ENCODE peak calls at places on chromosomes 5 and 9, in nine cellular contexts. T, K, X, V, Y, B, H, D and W are unnamed samples.

GRCh38 chr5:2996248-2996647 is 244.8 kb upstream of the IRX2 start:
- DNase-seq in T (no peak), K (no peak), X (no peak), V (no peak), Y (no peak), B (no peak), H (no peak), D (no peak), W (no peak)

GRCh38 chr5:142881727-142882126 is 111.5 kb downstream of the ARHGAP26 start:
- DNase-seq in T (no peak), K (peak), X (no peak), V (no peak), Y (no peak), B (no peak), H (no peak), D (no peak), W (no peak)

GRCh38 chr5:111143910-111144309 is 51.8 kb downstream of the WDR36 start:
- DNase-seq in T (no peak), K (no peak), X (no peak), V (no peak), Y (peak), B (no peak), H (no peak), D (no peak), W (no peak)

GRCh38 chr5:73189816-73190451 is 16.9 kb downstream of the TMEM174 start:
- DNase-seq in T (peak), K (peak), X (no peak), V (no peak), Y (no peak), B (no peak), H (no peak), D (no peak), W (no peak)

GRCh38 chr9:91417602-91418218 is 5.9 kb downstream of the NFIL3 start:
- DNase-seq in T (no peak), K (no peak), X (no peak), V (no peak), Y (no peak), B (no peak), H (no peak), D (no peak), W (no peak)

GRCh38 chr9:5361326-5362005 is 21.8 kb upstream of the RLN1 start:
- DNase-seq in T (no peak), K (peak), X (no peak), V (no peak), Y (no peak), B (no peak), H (no peak), D (no peak), W (no peak)

GRCh38 chr9:93268551-93269314 is 84.8 kb downstream of the WNK2 start:
- DNase-seq in T (peak), K (no peak), X (peak), V (peak), Y (peak), B (no peak), H (no peak), D (no peak), W (no peak)

GRCh38 chr5:43981556-43981955 is 378.6 kb downstream of the NNT start:
- DNase-seq in T (no peak), K (peak), X (no peak), V (no peak), Y (no peak), B (no peak), H (no peak), D (no peak), W (no peak)

GRCh38 chr5:97550164-97550563 is 367.1 kb upstream of the RIOK2 start:
- DNase-seq in T (no peak), K (peak), X (no peak), V (no peak), Y (no peak), B (no peak), H (no peak), D (no peak), W (no peak)

GRCh38 chr5:92559743-92560142 is 1021.3 kb downstream of the NR2F1-AS1 start:
- DNase-seq in T (no peak), K (peak), X (no peak), V (no peak), Y (no peak), B (peak), H (no peak), D (no peak), W (no peak)

GRCh38 chr9:130174025-130174424 is 1.8 kb downstream of the NCS1 start:
- DNase-seq in T (no peak), K (no peak), X (no peak), V (no peak), Y (no peak), B (no peak), H (no peak), D (no peak), W (no peak)

GRCh38 chr9:130172161-130172857 is at the start of gene NCS1:
- DNase-seq in T (peak), K (peak), X (no peak), V (peak), Y (peak), B (peak), H (no peak), D (peak), W (no peak)

GRCh38 chr9:130173462-130173876 is 1.3 kb downstream of the NCS1 start:
- DNase-seq in T (no peak), K (peak), X (no peak), V (no peak), Y (no peak), B (no peak), H (no peak), D (no peak), W (no peak)

GRCh38 chr9:130171226-130172148 is 717 bp upstream of the NCS1 start:
- DNase-seq in T (no peak), K (peak), X (no peak), V (no peak), Y (no peak), B (no peak), H (no peak), D (no peak), W (no peak)

GRCh38 chr9:130172858-130173461 is 756 bp downstream of the NCS1 start:
- DNase-seq in T (no peak), K (no peak), X (no peak), V (no peak), Y (no peak), B (no peak), H (no peak), D (no peak), W (no peak)
- TF ChIP-seq CTCF in T (no peak), K (peak), X (no peak), V (no peak), Y (no peak), B (no peak), H (no peak), D (no peak), W (no peak)

GRCh38 chr9:137277329-137278041 is at the start of gene TOR4A:
- DNase-seq in T (peak), K (peak), X (peak), V (peak), Y (no peak), B (peak), H (peak), D (peak), W (no peak)
- TF ChIP-seq POLR2AphosphoS5 in T (peak), K (peak), X (peak), V (peak), Y (no peak), B (peak), H (peak), D (peak), W (peak)

GRCh38 chr9:88998911-88999310 is 7.6 kb downstream of the S1PR3 start:
- DNase-seq in T (no peak), K (no peak), X (peak), V (peak), Y (no peak), B (no peak), H (no peak), D (no peak), W (no peak)
- TF ChIP-seq CTCF in T (no peak), K (no peak), X (no peak), V (no peak), Y (no peak), B (no peak), H (no peak), D (no peak), W (no peak)

GRCh38 chr5:123810253-123810652 is 298.3 kb downstream of the CSNK1G3 start:
- DNase-seq in T (peak), K (peak), X (no peak), V (no peak), Y (no peak), B (no peak), H (no peak), D (no peak), W (no peak)

GRCh38 chr5:123810911-123811310 is 298.9 kb downstream of the CSNK1G3 start:
- DNase-seq in T (no peak), K (peak), X (no peak), V (no peak), Y (no peak), B (no peak), H (no peak), D (no peak), W (no peak)

GRCh38 chr5:123807177-123807900 is 295.4 kb downstream of the CSNK1G3 start:
- DNase-seq in T (no peak), K (no peak), X (no peak), V (no peak), Y (no peak), B (no peak), H (no peak), D (no peak), W (no peak)

GRCh38 chr5:123809594-123810172 is 297.7 kb downstream of the CSNK1G3 start:
- DNase-seq in T (peak), K (no peak), X (no peak), V (no peak), Y (no peak), B (no peak), H (no peak), D (no peak), W (no peak)

GRCh38 chr5:123808841-123809240 is 296.9 kb downstream of the CSNK1G3 start:
- DNase-seq in T (no peak), K (no peak), X (no peak), V (no peak), Y (no peak), B (no peak), H (no peak), D (no peak), W (no peak)
- TF ChIP-seq POLR2AphosphoS5 in T (no peak), K (no peak), X (no peak), V (no peak), Y (no peak), B (no peak), H (no peak), D (no peak), W (no peak)

DNA sequence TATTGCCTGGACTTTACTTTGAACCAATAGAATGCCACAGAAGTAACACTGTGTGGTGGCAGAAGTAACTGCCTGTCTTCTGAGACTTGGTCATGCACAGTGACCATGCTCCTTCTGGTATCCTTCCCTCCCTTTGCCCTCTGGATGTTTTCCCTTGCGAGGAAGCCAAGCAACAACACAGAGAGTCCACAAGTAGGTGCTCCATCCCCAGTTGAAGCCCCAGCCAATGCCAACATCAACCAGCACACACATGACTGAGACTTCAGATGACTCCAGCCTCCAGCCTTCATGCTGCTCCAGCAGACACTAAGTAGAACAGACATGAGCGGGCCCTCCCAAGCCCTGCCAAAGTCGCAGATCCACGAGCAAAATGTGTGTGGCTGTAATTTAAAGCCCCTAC is 129.6 kb downstream of the EPB41L4A start:
- DNase-seq in T (no peak), K (peak), X (no peak), V (no peak), Y (no peak), B (no peak), H (no peak), D (no peak), W (no peak)
- TF ChIP-seq CTCF in T (no peak), K (peak), X (no peak), V (no peak), Y (no peak), B (no peak), H (no peak), D (no peak), W (no peak)

GRCh38 chr9:113397077-113397696 is 3.9 kb downstream of the ALAD start:
- DNase-seq in T (peak), K (no peak), X (no peak), V (no peak), Y (no peak), B (no peak), H (no peak), D (no peak), W (no peak)

GRCh38 chr9:113403651-113404050 is 2.6 kb upstream of the ALAD start:
- DNase-seq in T (no peak), K (no peak), X (no peak), V (no peak), Y (no peak), B (no peak), H (no peak), D (peak), W (no peak)

GRCh38 chr9:113398796-113399195 is 2.3 kb downstream of the ALAD start:
- DNase-seq in T (no peak), K (no peak), X (no peak), V (no peak), Y (no peak), B (no peak), H (no peak), D (no peak), W (no peak)

GRCh38 chr9:113399646-113400200 is 1.4 kb downstream of the ALAD start:
- DNase-seq in T (no peak), K (no peak), X (no peak), V (no peak), Y (no peak), B (no peak), H (no peak), D (no peak), W (no peak)

DNA sequence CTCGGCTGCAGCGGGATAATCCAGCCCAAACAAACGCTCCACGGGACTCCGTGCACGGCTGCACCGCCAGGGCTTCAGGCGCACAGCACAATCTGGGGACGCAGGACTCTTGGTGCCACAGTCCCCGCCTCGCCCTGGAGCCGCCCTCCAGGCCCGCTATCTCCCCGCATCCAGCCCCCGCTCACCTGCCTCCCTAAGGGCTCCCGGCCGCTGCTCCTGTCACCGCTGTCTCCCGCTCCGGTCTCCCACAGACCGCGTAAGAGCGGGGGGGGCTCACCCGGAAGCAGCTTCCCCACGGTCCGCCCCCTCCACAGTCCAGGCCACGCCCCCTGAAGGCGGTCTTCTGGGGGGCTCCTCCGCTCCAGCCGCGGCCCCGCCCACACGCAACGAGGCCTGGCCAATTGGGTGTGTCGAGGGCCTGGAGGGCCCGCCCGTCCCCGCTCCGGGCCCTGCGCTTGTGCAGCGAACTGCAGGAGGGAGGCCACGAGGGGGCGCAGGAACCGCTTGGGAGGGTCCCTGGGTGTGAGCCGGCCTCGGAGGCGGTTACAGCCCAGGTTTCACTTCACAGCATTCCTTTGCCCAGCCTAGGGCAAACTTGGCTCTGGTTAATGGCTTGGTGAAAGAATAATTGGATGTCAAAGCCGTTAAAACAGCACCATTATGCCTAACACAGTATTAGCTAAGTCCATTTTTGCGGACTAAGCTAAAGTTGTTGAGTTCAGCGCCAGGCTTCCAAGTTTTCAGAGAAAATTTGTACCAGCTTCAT is at the start of gene ALAD:
- DNase-seq in T (peak), K (peak), X (peak), V (peak), Y (peak), B (peak), H (peak), D (peak), W (peak)
- TF ChIP-seq POLR2AphosphoS5 in T (peak), K (peak), X (peak), V (peak), Y (peak), B (peak), H (peak), D (peak), W (no peak)